ENCODE peak calls at places on chromosomes 7 and 10, in nine cellular contexts. X, R, V, Q, G, J, C, D and N are unnamed samples.

GRCh38 chr7:5597772-5598171 is 174.1 kb upstream of the TNRC18 start:
- DNase-seq in X (no peak), R (peak; percentile 52), V (no peak), Q (peak; percentile 54), G (no peak), J (no peak), C (no peak), D (no peak), N (no peak)

GRCh38 chr7:150003304-150003810 is 129.6 kb downstream of the ATP6V0E2 start:
- DNase-seq in X (no peak), R (no peak), V (no peak), Q (no peak), G (no peak), J (no peak), C (no peak), D (no peak), N (no peak)

GRCh38 chr7:46610746-46611145 is 689.7 kb upstream of the IGFBP3 start:
- DNase-seq in X (no peak), R (peak; percentile 29), V (no peak), Q (peak; percentile 36), G (no peak), J (no peak), C (no peak), D (no peak), N (no peak)

GRCh38 chr7:131488361-131488760 is 68.1 kb downstream of the PODXL start:
- DNase-seq in X (no peak), R (no peak), V (peak; percentile 35), Q (no peak), G (no peak), J (no peak), C (no peak), D (no peak), N (no peak)

GRCh38 chr7:80740778-80741545 is 102.5 kb downstream of the CD36 start:
- DNase-seq in X (no peak), R (peak; percentile 90), V (no peak), Q (peak; percentile 19), G (no peak), J (no peak), C (no peak), D (peak; percentile 61), N (no peak)

GRCh38 chr10:8396675-8397074 is 342.2 kb downstream of the GATA3 start:
- DNase-seq in X (no peak), R (peak; percentile 87), V (no peak), Q (peak; percentile 49), G (no peak), J (no peak), C (no peak), D (no peak), N (no peak)

GRCh38 chr10:2953495-2953894 is 113.9 kb upstream of the PFKP start:
- DNase-seq in X (no peak), R (peak; percentile 21), V (no peak), Q (no peak), G (no peak), J (no peak), C (no peak), D (no peak), N (no peak)

GRCh38 chr7:113209449-113210203 is 91.3 kb upstream of the SMIM30 start:
- DNase-seq in X (no peak), R (peak; percentile 11), V (no peak), Q (no peak), G (no peak), J (no peak), C (no peak), D (no peak), N (no peak)

GRCh38 chr7:28748934-28749584 is 209.1 kb downstream of the TRIL start:
- DNase-seq in X (peak; percentile 28), R (peak; percentile 74), V (peak; percentile 88), Q (no peak), G (no peak), J (no peak), C (no peak), D (no peak), N (no peak)

GRCh38 chr7:64602086-64602485 is 39.2 kb upstream of the ZNF680 start:
- DNase-seq in X (no peak), R (no peak), V (no peak), Q (peak; percentile 58), G (no peak), J (no peak), C (no peak), D (no peak), N (no peak)

GRCh38 chr7:152462995-152463713 is 27.4 kb upstream of the KMT2C start:
- DNase-seq in X (no peak), R (peak; percentile 67), V (peak; percentile 45), Q (peak; percentile 81), G (no peak), J (no peak), C (no peak), D (no peak), N (peak; percentile 21)

GRCh38 chr7:155269766-155270585 is 27.7 kb upstream of the INSIG1 start:
- DNase-seq in X (no peak), R (no peak), V (no peak), Q (peak; percentile 33), G (no peak), J (no peak), C (no peak), D (no peak), N (no peak)

GRCh38 chr7:94578615-94579014 is 69.0 kb downstream of the CASD1 start:
- DNase-seq in X (no peak), R (no peak), V (no peak), Q (no peak), G (no peak), J (no peak), C (no peak), D (no peak), N (peak; percentile 24)

GRCh38 chr10:53833908-53834307 is 967.1 kb downstream of the PCDH15 start:
- DNase-seq in X (no peak), R (no peak), V (no peak), Q (no peak), G (no peak), J (no peak), C (no peak), D (no peak), N (no peak)

GRCh38 chr10:30784521-30784895 is 155.0 kb upstream of the LYZL2 start:
- DNase-seq in X (no peak), R (peak; percentile 63), V (no peak), Q (peak; percentile 89), G (no peak), J (peak; percentile 63), C (no peak), D (no peak), N (no peak)

GRCh38 chr7:22632674-22633073 is 94.3 kb upstream of the IL6 start:
- DNase-seq in X (no peak), R (peak; percentile 75), V (no peak), Q (no peak), G (no peak), J (no peak), C (no peak), D (no peak), N (no peak)

GRCh38 chr7:26444554-26444953 is 152.9 kb downstream of the SNX10 start:
- DNase-seq in X (no peak), R (no peak), V (no peak), Q (no peak), G (no peak), J (no peak), C (no peak), D (no peak), N (no peak)

GRCh38 chr7:143240323-143241168 is 18.7 kb downstream of the TAS2R40 start:
- DNase-seq in X (peak; percentile 25), R (peak; percentile 81), V (peak; percentile 81), Q (peak; percentile 91), G (peak; percentile 66), J (peak; percentile 83), C (peak; percentile 21), D (peak; percentile 84), N (peak; percentile 60)